ENCODE peak calls at places on chromosomes 11 and 22, in eight cellular contexts. One of them, this sample, is unnamed.
A peak's percentile ranks its signal among the peaks of the same experiment; 100 is the strongest.

GRCh38 chr11:65868076-65868667 is 4.4 kb downstream of the EFEMP2 start:
- DNase-seq in adrenal gland: no peak
- DNase-seq in stimulated activated naive CD8-positive, alpha-beta T cell treated with anti-CD3 and anti-CD28 coated beads, Interleukin-15, amount 100 ng/mL, for 72 hours: no peak
- DNase-seq in small intestine: no peak
- DNase-seq in non-pigmented ciliary epithelial cell: no peak
- DNase-seq in A549: no peak
- DNase-seq in OCI-LY7: no peak
- DNase-seq in stimulated activated CD8-positive, alpha-beta memory T cell treated with anti-CD3 and anti-CD28 coated beads, Interleukin-7, amount 100 ng/mL, for 48 hours: no peak
- DNase-seq in this sample: no peak

GRCh38 chr22:48616656-48617055 is 1211.0 kb downstream of the BRD1 start:
- DNase-seq in adrenal gland: no peak
- DNase-seq in OCI-LY7: no peak
- DNase-seq in stimulated activated naive CD8-positive, alpha-beta T cell treated with anti-CD3 and anti-CD28 coated beads, Interleukin-15, amount 100 ng/mL, for 72 hours: no peak
- DNase-seq in stimulated activated CD8-positive, alpha-beta memory T cell treated with anti-CD3 and anti-CD28 coated beads, Interleukin-7, amount 100 ng/mL, for 48 hours: no peak
- DNase-seq in A549: no peak
- DNase-seq in small intestine: no peak
- DNase-seq in non-pigmented ciliary epithelial cell: no peak
- DNase-seq in this sample: no peak

GRCh38 chr11:14357843-14358728 is 897 bp downstream of the RRAS2 start:
- DNase-seq in small intestine: peak; percentile 69
- DNase-seq in stimulated activated naive CD8-positive, alpha-beta T cell treated with anti-CD3 and anti-CD28 coated beads, Interleukin-15, amount 100 ng/mL, for 72 hours: peak; percentile 46
- DNase-seq in A549: peak; percentile 76
- DNase-seq in adrenal gland: peak; percentile 50
- DNase-seq in OCI-LY7: no peak
- DNase-seq in stimulated activated CD8-positive, alpha-beta memory T cell treated with anti-CD3 and anti-CD28 coated beads, Interleukin-7, amount 100 ng/mL, for 48 hours: no peak
- DNase-seq in non-pigmented ciliary epithelial cell: no peak
- DNase-seq in this sample: peak; percentile 45

GRCh38 chr11:72983560-72983959 is 158.6 kb downstream of the FCHSD2 start:
- DNase-seq in non-pigmented ciliary epithelial cell: no peak
- DNase-seq in A549: no peak
- DNase-seq in adrenal gland: no peak
- DNase-seq in stimulated activated CD8-positive, alpha-beta memory T cell treated with anti-CD3 and anti-CD28 coated beads, Interleukin-7, amount 100 ng/mL, for 48 hours: no peak
- DNase-seq in stimulated activated naive CD8-positive, alpha-beta T cell treated with anti-CD3 and anti-CD28 coated beads, Interleukin-15, amount 100 ng/mL, for 72 hours: no peak
- DNase-seq in OCI-LY7: no peak
- DNase-seq in small intestine: no peak
- DNase-seq in this sample: no peak

GRCh38 chr11:16402654-16403447 is 46.5 kb upstream of the SOX6 start:
- DNase-seq in stimulated activated naive CD8-positive, alpha-beta T cell treated with anti-CD3 and anti-CD28 coated beads, Interleukin-15, amount 100 ng/mL, for 72 hours: no peak
- DNase-seq in adrenal gland: no peak
- DNase-seq in A549: no peak
- DNase-seq in stimulated activated CD8-positive, alpha-beta memory T cell treated with anti-CD3 and anti-CD28 coated beads, Interleukin-7, amount 100 ng/mL, for 48 hours: no peak
- DNase-seq in OCI-LY7: no peak
- DNase-seq in small intestine: no peak
- DNase-seq in non-pigmented ciliary epithelial cell: no peak
- DNase-seq in this sample: no peak

GRCh38 chr11:6736495-6737121 is 35.2 kb downstream of the OR2AG2 start:
- DNase-seq in stimulated activated CD8-positive, alpha-beta memory T cell treated with anti-CD3 and anti-CD28 coated beads, Interleukin-7, amount 100 ng/mL, for 48 hours: no peak
- DNase-seq in non-pigmented ciliary epithelial cell: no peak
- DNase-seq in OCI-LY7: no peak
- DNase-seq in stimulated activated naive CD8-positive, alpha-beta T cell treated with anti-CD3 and anti-CD28 coated beads, Interleukin-15, amount 100 ng/mL, for 72 hours: no peak
- DNase-seq in small intestine: no peak
- DNase-seq in adrenal gland: no peak
- DNase-seq in A549: no peak
- DNase-seq in this sample: no peak

GRCh38 chr11:118149493-118149892 is 3.1 kb downstream of the SCN4B start:
- DNase-seq in small intestine: no peak
- DNase-seq in stimulated activated CD8-positive, alpha-beta memory T cell treated with anti-CD3 and anti-CD28 coated beads, Interleukin-7, amount 100 ng/mL, for 48 hours: no peak
- DNase-seq in stimulated activated naive CD8-positive, alpha-beta T cell treated with anti-CD3 and anti-CD28 coated beads, Interleukin-15, amount 100 ng/mL, for 72 hours: no peak
- DNase-seq in A549: no peak
- DNase-seq in non-pigmented ciliary epithelial cell: no peak
- DNase-seq in adrenal gland: no peak
- DNase-seq in OCI-LY7: no peak
- DNase-seq in this sample: no peak

GRCh38 chr11:105051559-105051958 is 6.4 kb upstream of the CARD16 start:
- DNase-seq in A549: no peak
- DNase-seq in OCI-LY7: no peak
- DNase-seq in non-pigmented ciliary epithelial cell: no peak
- DNase-seq in stimulated activated CD8-positive, alpha-beta memory T cell treated with anti-CD3 and anti-CD28 coated beads, Interleukin-7, amount 100 ng/mL, for 48 hours: no peak
- DNase-seq in adrenal gland: no peak
- DNase-seq in stimulated activated naive CD8-positive, alpha-beta T cell treated with anti-CD3 and anti-CD28 coated beads, Interleukin-15, amount 100 ng/mL, for 72 hours: no peak
- DNase-seq in small intestine: no peak
- DNase-seq in this sample: no peak

GRCh38 chr22:19855504-19856409 is 1.1 kb upstream of the GNB1L start:
- DNase-seq in non-pigmented ciliary epithelial cell: no peak
- DNase-seq in A549: peak; percentile 70
- DNase-seq in stimulated activated CD8-positive, alpha-beta memory T cell treated with anti-CD3 and anti-CD28 coated beads, Interleukin-7, amount 100 ng/mL, for 48 hours: peak; percentile 51
- DNase-seq in small intestine: peak; percentile 58
- DNase-seq in OCI-LY7: peak; percentile 84
- DNase-seq in stimulated activated naive CD8-positive, alpha-beta T cell treated with anti-CD3 and anti-CD28 coated beads, Interleukin-15, amount 100 ng/mL, for 72 hours: peak; percentile 62
- DNase-seq in adrenal gland: peak; percentile 85
- DNase-seq in this sample: peak; percentile 59

GRCh38 chr11:79044211-79044610 is 396.6 kb downstream of the TENM4 start:
- DNase-seq in non-pigmented ciliary epithelial cell: no peak
- DNase-seq in stimulated activated naive CD8-positive, alpha-beta T cell treated with anti-CD3 and anti-CD28 coated beads, Interleukin-15, amount 100 ng/mL, for 72 hours: no peak
- DNase-seq in A549: no peak
- DNase-seq in adrenal gland: no peak
- DNase-seq in stimulated activated CD8-positive, alpha-beta memory T cell treated with anti-CD3 and anti-CD28 coated beads, Interleukin-7, amount 100 ng/mL, for 48 hours: no peak
- DNase-seq in small intestine: no peak
- DNase-seq in OCI-LY7: no peak
- DNase-seq in this sample: no peak

GRCh38 chr11:14414470-14415461 is 55.8 kb upstream of the RRAS2 start:
- DNase-seq in small intestine: peak; percentile 33
- DNase-seq in A549: no peak
- DNase-seq in non-pigmented ciliary epithelial cell: no peak
- DNase-seq in stimulated activated CD8-positive, alpha-beta memory T cell treated with anti-CD3 and anti-CD28 coated beads, Interleukin-7, amount 100 ng/mL, for 48 hours: peak; percentile 82
- DNase-seq in stimulated activated naive CD8-positive, alpha-beta T cell treated with anti-CD3 and anti-CD28 coated beads, Interleukin-15, amount 100 ng/mL, for 72 hours: peak; percentile 80
- DNase-seq in OCI-LY7: no peak
- DNase-seq in adrenal gland: no peak
- DNase-seq in this sample: peak; percentile 50

GRCh38 chr11:122071680-122072321 is 44.2 kb downstream of the BLID start:
- DNase-seq in stimulated activated CD8-positive, alpha-beta memory T cell treated with anti-CD3 and anti-CD28 coated beads, Interleukin-7, amount 100 ng/mL, for 48 hours: no peak
- DNase-seq in non-pigmented ciliary epithelial cell: no peak
- DNase-seq in small intestine: no peak
- DNase-seq in adrenal gland: no peak
- DNase-seq in stimulated activated naive CD8-positive, alpha-beta T cell treated with anti-CD3 and anti-CD28 coated beads, Interleukin-15, amount 100 ng/mL, for 72 hours: no peak
- DNase-seq in OCI-LY7: no peak
- DNase-seq in A549: no peak
- DNase-seq in this sample: no peak

GRCh38 chr11:94141511-94142307 is 13.1 kb downstream of the PANX1 start:
- DNase-seq in stimulated activated naive CD8-positive, alpha-beta T cell treated with anti-CD3 and anti-CD28 coated beads, Interleukin-15, amount 100 ng/mL, for 72 hours: no peak
- DNase-seq in stimulated activated CD8-positive, alpha-beta memory T cell treated with anti-CD3 and anti-CD28 coated beads, Interleukin-7, amount 100 ng/mL, for 48 hours: no peak
- DNase-seq in small intestine: no peak
- DNase-seq in OCI-LY7: no peak
- DNase-seq in adrenal gland: no peak
- DNase-seq in non-pigmented ciliary epithelial cell: no peak
- DNase-seq in A549: no peak
- DNase-seq in this sample: peak; percentile 76

GRCh38 chr11:19244084-19244483 is 3.3 kb upstream of the E2F8 start:
- DNase-seq in non-pigmented ciliary epithelial cell: no peak
- DNase-seq in small intestine: peak; percentile 65
- DNase-seq in stimulated activated CD8-positive, alpha-beta memory T cell treated with anti-CD3 and anti-CD28 coated beads, Interleukin-7, amount 100 ng/mL, for 48 hours: no peak
- DNase-seq in adrenal gland: no peak
- DNase-seq in OCI-LY7: no peak
- DNase-seq in A549: no peak
- DNase-seq in stimulated activated naive CD8-positive, alpha-beta T cell treated with anti-CD3 and anti-CD28 coated beads, Interleukin-15, amount 100 ng/mL, for 72 hours: no peak
- DNase-seq in this sample: peak; percentile 96

GRCh38 chr11:50174189-50174588 is 141.5 kb downstream of the OR4C45 start:
- DNase-seq in stimulated activated CD8-positive, alpha-beta memory T cell treated with anti-CD3 and anti-CD28 coated beads, Interleukin-7, amount 100 ng/mL, for 48 hours: no peak
- DNase-seq in non-pigmented ciliary epithelial cell: peak; percentile 24
- DNase-seq in adrenal gland: no peak
- DNase-seq in A549: no peak
- DNase-seq in small intestine: no peak
- DNase-seq in OCI-LY7: no peak
- DNase-seq in stimulated activated naive CD8-positive, alpha-beta T cell treated with anti-CD3 and anti-CD28 coated beads, Interleukin-15, amount 100 ng/mL, for 72 hours: no peak
- DNase-seq in this sample: peak; percentile 79

GRCh38 chr11:134476435-134477021 is 64.5 kb upstream of the B3GAT1 start:
- DNase-seq in small intestine: no peak
- DNase-seq in stimulated activated naive CD8-positive, alpha-beta T cell treated with anti-CD3 and anti-CD28 coated beads, Interleukin-15, amount 100 ng/mL, for 72 hours: no peak
- DNase-seq in OCI-LY7: no peak
- DNase-seq in non-pigmented ciliary epithelial cell: no peak
- DNase-seq in adrenal gland: peak; percentile 32
- DNase-seq in stimulated activated CD8-positive, alpha-beta memory T cell treated with anti-CD3 and anti-CD28 coated beads, Interleukin-7, amount 100 ng/mL, for 48 hours: no peak
- DNase-seq in A549: no peak
- DNase-seq in this sample: no peak

GRCh38 chr22:26608129-26608528 is 9.7 kb downstream of the CRYBB1 start:
- DNase-seq in OCI-LY7: no peak
- DNase-seq in A549: no peak
- DNase-seq in stimulated activated naive CD8-positive, alpha-beta T cell treated with anti-CD3 and anti-CD28 coated beads, Interleukin-15, amount 100 ng/mL, for 72 hours: no peak
- DNase-seq in small intestine: no peak
- DNase-seq in stimulated activated CD8-positive, alpha-beta memory T cell treated with anti-CD3 and anti-CD28 coated beads, Interleukin-7, amount 100 ng/mL, for 48 hours: no peak
- DNase-seq in adrenal gland: no peak
- DNase-seq in non-pigmented ciliary epithelial cell: no peak
- DNase-seq in this sample: no peak

GRCh38 chr11:66421492-66422205 is 814 bp downstream of the NPAS4 start:
- DNase-seq in adrenal gland: peak; percentile 96
- DNase-seq in non-pigmented ciliary epithelial cell: peak; percentile 28
- DNase-seq in stimulated activated naive CD8-positive, alpha-beta T cell treated with anti-CD3 and anti-CD28 coated beads, Interleukin-15, amount 100 ng/mL, for 72 hours: peak; percentile 90
- DNase-seq in stimulated activated CD8-positive, alpha-beta memory T cell treated with anti-CD3 and anti-CD28 coated beads, Interleukin-7, amount 100 ng/mL, for 48 hours: peak; percentile 63
- DNase-seq in OCI-LY7: peak; percentile 90
- DNase-seq in small intestine: peak; percentile 83
- DNase-seq in A549: peak; percentile 84
- DNase-seq in this sample: peak; percentile 63

GRCh38 chr22:35348703-35349102 is 32.2 kb upstream of the HMOX1 start:
- DNase-seq in stimulated activated naive CD8-positive, alpha-beta T cell treated with anti-CD3 and anti-CD28 coated beads, Interleukin-15, amount 100 ng/mL, for 72 hours: no peak
- DNase-seq in non-pigmented ciliary epithelial cell: no peak
- DNase-seq in small intestine: no peak
- DNase-seq in OCI-LY7: no peak
- DNase-seq in adrenal gland: no peak
- DNase-seq in stimulated activated CD8-positive, alpha-beta memory T cell treated with anti-CD3 and anti-CD28 coated beads, Interleukin-7, amount 100 ng/mL, for 48 hours: no peak
- DNase-seq in A549: no peak
- DNase-seq in this sample: no peak

GRCh38 chr11:107661656-107662055 is 50.2 kb downstream of the SLN start:
- DNase-seq in stimulated activated CD8-positive, alpha-beta memory T cell treated with anti-CD3 and anti-CD28 coated beads, Interleukin-7, amount 100 ng/mL, for 48 hours: no peak
- DNase-seq in small intestine: no peak
- DNase-seq in non-pigmented ciliary epithelial cell: no peak
- DNase-seq in stimulated activated naive CD8-positive, alpha-beta T cell treated with anti-CD3 and anti-CD28 coated beads, Interleukin-15, amount 100 ng/mL, for 72 hours: no peak
- DNase-seq in adrenal gland: no peak
- DNase-seq in OCI-LY7: no peak
- DNase-seq in A549: no peak
- DNase-seq in this sample: no peak

GRCh38 chr11:35491231-35491871 is 34.1 kb downstream of the PAMR1 start:
- DNase-seq in small intestine: no peak
- DNase-seq in non-pigmented ciliary epithelial cell: peak; percentile 88
- DNase-seq in A549: peak; percentile 26
- DNase-seq in adrenal gland: no peak
- DNase-seq in stimulated activated CD8-positive, alpha-beta memory T cell treated with anti-CD3 and anti-CD28 coated beads, Interleukin-7, amount 100 ng/mL, for 48 hours: no peak
- DNase-seq in OCI-LY7: no peak
- DNase-seq in stimulated activated naive CD8-positive, alpha-beta T cell treated with anti-CD3 and anti-CD28 coated beads, Interleukin-15, amount 100 ng/mL, for 72 hours: no peak
- DNase-seq in this sample: peak; percentile 30

GRCh38 chr11:20015101-20015500 is 145.2 kb downstream of the DBX1 start:
- DNase-seq in stimulated activated naive CD8-positive, alpha-beta T cell treated with anti-CD3 and anti-CD28 coated beads, Interleukin-15, amount 100 ng/mL, for 72 hours: no peak
- DNase-seq in non-pigmented ciliary epithelial cell: no peak
- DNase-seq in small intestine: no peak
- DNase-seq in stimulated activated CD8-positive, alpha-beta memory T cell treated with anti-CD3 and anti-CD28 coated beads, Interleukin-7, amount 100 ng/mL, for 48 hours: no peak
- DNase-seq in OCI-LY7: no peak
- DNase-seq in adrenal gland: no peak
- DNase-seq in A549: no peak
- DNase-seq in this sample: no peak

GRCh38 chr11:134749040-134749586 is 337.1 kb upstream of the B3GAT1 start:
- DNase-seq in stimulated activated naive CD8-positive, alpha-beta T cell treated with anti-CD3 and anti-CD28 coated beads, Interleukin-15, amount 100 ng/mL, for 72 hours: no peak
- DNase-seq in A549: no peak
- DNase-seq in small intestine: no peak
- DNase-seq in non-pigmented ciliary epithelial cell: no peak
- DNase-seq in adrenal gland: no peak
- DNase-seq in stimulated activated CD8-positive, alpha-beta memory T cell treated with anti-CD3 and anti-CD28 coated beads, Interleukin-7, amount 100 ng/mL, for 48 hours: no peak
- DNase-seq in OCI-LY7: no peak
- DNase-seq in this sample: no peak